ENCODE peak calls at places on chromosomes 11 and 22, in nine cellular contexts. M, C, H, D, Z, E, P, V and O are unnamed samples.

GRCh38 chr11:890794-891600 is 19.6 kb downstream of the CHID1 start:
- DNase-seq in M (no peak), C (no peak), H (no peak), D (no peak), Z (no peak), E (no peak), P (no peak), V (no peak), O (no peak)

GRCh38 chr22:17159504-17159951 is 451 bp upstream of the HDHD5 start:
- DNase-seq in M (peak; percentile 44), C (peak; percentile 50), H (peak; percentile 57), D (peak; percentile 14), Z (peak; percentile 62), E (peak; percentile 61), P (peak; percentile 65), V (peak; percentile 54), O (peak; percentile 43)

GRCh38 chr22:23220485-23221350 is 40.4 kb downstream of the BCR start:
- DNase-seq in M (no peak), C (peak; percentile 52), H (no peak), D (no peak), Z (peak; percentile 41), E (no peak), P (no peak), V (no peak), O (peak; percentile 15)

GRCh38 chr11:24496728-24497396 is at the start of gene LUZP2:
- DNase-seq in M (peak; percentile 6), C (no peak), H (peak; percentile 16), D (no peak), Z (no peak), E (no peak), P (no peak), V (no peak), O (no peak)

GRCh38 chr11:57399221-57399620 is 8.8 kb upstream of the PRG2 start:
- DNase-seq in M (no peak), C (no peak), H (no peak), D (no peak), Z (no peak), E (no peak), P (no peak), V (no peak), O (no peak)

GRCh38 chr11:2580444-2581050 is 119.2 kb downstream of the KCNQ1OT1 start:
- DNase-seq in M (peak; percentile 3), C (peak; percentile 11), H (peak; percentile 9), D (no peak), Z (peak; percentile 6), E (no peak), P (peak; percentile 37), V (no peak), O (peak; percentile 9)

GRCh38 chr22:37551981-37552380 is 8.3 kb upstream of the CDC42EP1 start:
- DNase-seq in M (no peak), C (no peak), H (no peak), D (no peak), Z (no peak), E (no peak), P (no peak), V (no peak), O (no peak)

GRCh38 chr11:100863080-100863581 is 176.0 kb downstream of the ARHGAP42 start:
- DNase-seq in M (no peak), C (no peak), H (peak; percentile 15), D (no peak), Z (no peak), E (no peak), P (no peak), V (no peak), O (no peak)

GRCh38 chr22:42369250-42370041 is 62.8 kb downstream of the NFAM1 start:
- DNase-seq in M (peak; percentile 90), C (peak; percentile 93), H (peak; percentile 91), D (peak; percentile 77), Z (peak; percentile 93), E (peak; percentile 94), P (peak; percentile 96), V (peak; percentile 88), O (peak; percentile 93)

GRCh38 chr11:117805048-117805447 is 8.0 kb upstream of the DSCAML1 start:
- DNase-seq in M (no peak), C (no peak), H (no peak), D (no peak), Z (no peak), E (no peak), P (no peak), V (no peak), O (no peak)

GRCh38 chr11:125164091-125164421 is 495 bp upstream of the PKNOX2 start:
- DNase-seq in M (no peak), C (no peak), H (no peak), D (no peak), Z (no peak), E (no peak), P (no peak), V (no peak), O (no peak)

GRCh38 chr11:125162743-125163142 is 1.8 kb upstream of the PKNOX2 start:
- DNase-seq in M (no peak), C (no peak), H (no peak), D (no peak), Z (no peak), E (no peak), P (no peak), V (no peak), O (no peak)

GRCh38 chr11:125164422-125165110 is at the start of gene PKNOX2:
- DNase-seq in M (peak; percentile 83), C (peak; percentile 35), H (peak; percentile 84), D (peak; percentile 64), Z (peak; percentile 50), E (peak; percentile 59), P (peak; percentile 71), V (peak; percentile 3), O (peak; percentile 82)

GRCh38 chr11:125165111-125165663 is 636 bp downstream of the PKNOX2 start:
- DNase-seq in M (peak; percentile 42), C (no peak), H (peak; percentile 49), D (no peak), Z (no peak), E (no peak), P (no peak), V (no peak), O (peak; percentile 36)

GRCh38 chr11:125163431-125164011 is 1.0 kb upstream of the PKNOX2 start:
- DNase-seq in M (no peak), C (no peak), H (no peak), D (no peak), Z (no peak), E (no peak), P (no peak), V (no peak), O (no peak)
- H3K4me3 ChIP-seq in M (no peak overlapping the region), C (no peak overlapping the region), H (no peak overlapping the region), D (no peak overlapping the region), Z (no peak overlapping the region), E (no peak overlapping the region), P (no peak overlapping the region), V (no peak overlapping the region), O (no peak overlapping the region)

DNA sequence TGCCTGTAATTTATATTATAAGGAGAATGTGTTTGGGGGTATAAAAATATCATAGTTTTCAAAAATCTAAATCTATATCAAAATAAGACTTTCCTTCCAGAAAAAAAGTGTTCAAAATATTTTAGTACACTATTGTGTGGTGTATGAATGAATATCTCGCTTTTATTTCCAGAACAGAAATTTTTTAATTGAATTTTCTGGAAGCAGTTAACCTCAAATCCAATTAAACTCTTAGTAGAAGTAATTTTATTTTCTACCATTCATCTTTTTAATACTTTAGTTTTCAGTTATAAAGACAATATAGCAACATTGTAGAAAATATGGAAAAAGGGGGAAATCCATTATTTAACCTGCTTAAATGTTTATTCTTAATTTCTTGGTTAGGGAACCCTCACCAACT is 58.7 kb downstream of the ACER3 start:
- DNase-seq in M (no peak), C (no peak), H (no peak), D (no peak), Z (no peak), E (no peak), P (no peak), V (no peak), O (no peak)
- H3K27ac ChIP-seq in M (no peak overlapping the region), C (no peak overlapping the region), H (no peak overlapping the region), D (no peak overlapping the region), Z (no peak overlapping the region), E (no peak overlapping the region), P (no peak overlapping the region), V (no peak overlapping the region), O (no peak overlapping the region)

GRCh38 chr11:106076421-106076922 is 675 bp downstream of the KBTBD3 start:
- DNase-seq in M (no peak), C (no peak), H (no peak), D (no peak), Z (peak; percentile 12), E (no peak), P (no peak), V (no peak), O (no peak)

GRCh38 chr11:106082096-106082495 is 4.6 kb downstream of the AASDHPPT start:
- DNase-seq in M (no peak), C (no peak), H (no peak), D (no peak), Z (no peak), E (no peak), P (no peak), V (no peak), O (no peak)

GRCh38 chr11:106077609-106078517 is at the start of gene AASDHPPT:
- DNase-seq in M (no peak), C (no peak), H (no peak), D (no peak), Z (no peak), E (no peak), P (no peak), V (peak; percentile 12), O (no peak)

GRCh38 chr11:106072804-106073203 is 4.3 kb downstream of the KBTBD3 start:
- DNase-seq in M (no peak), C (no peak), H (no peak), D (no peak), Z (no peak), E (no peak), P (no peak), V (no peak), O (no peak)

GRCh38 chr11:106076923-106077608 is at the start of gene KBTBD3:
- DNase-seq in M (peak; percentile 98), C (peak; percentile 98), H (peak; percentile 98), D (peak; percentile 97), Z (peak; percentile 99), E (peak; percentile 99), P (peak; percentile 99), V (peak; percentile 98), O (peak; percentile 99)
- TF ChIP-seq CTCF in M (no peak), C (no peak), H (peak; percentile 13), D (peak; percentile 62), Z (peak; percentile 23), E (no peak), P (peak; percentile 13), V (peak; percentile 23), O (peak; percentile 36)

GRCh38 chr22:35609261-35609660 is 7.9 kb downstream of the MB start:
- DNase-seq in M (no peak), C (no peak), H (no peak), D (no peak), Z (no peak), E (no peak), P (no peak), V (no peak), O (no peak)

GRCh38 chr22:35611200-35611890 is 5.8 kb downstream of the MB start:
- DNase-seq in M (no peak), C (no peak), H (no peak), D (no peak), Z (no peak), E (no peak), P (no peak), V (no peak), O (no peak)

GRCh38 chr22:35611891-35612576 is 5.1 kb downstream of the MB start:
- DNase-seq in M (no peak), C (no peak), H (no peak), D (no peak), Z (peak; percentile 56), E (no peak), P (no peak), V (no peak), O (no peak)

GRCh38 chr22:35609761-35610160 is 7.4 kb downstream of the MB start:
- DNase-seq in M (no peak), C (no peak), H (no peak), D (no peak), Z (no peak), E (no peak), P (no peak), V (no peak), O (no peak)

GRCh38 chr22:35610741-35611140 is 6.4 kb downstream of the MB start:
- DNase-seq in M (no peak), C (no peak), H (no peak), D (no peak), Z (no peak), E (no peak), P (no peak), V (no peak), O (no peak)
- H3K4me3 ChIP-seq in M (no peak overlapping the region), C (no peak overlapping the region), H (no peak overlapping the region), D (no peak overlapping the region), Z (no peak overlapping the region), E (no peak overlapping the region), P (no peak overlapping the region), V (no peak overlapping the region), O (peak overlapping the region; percentile 68)